ENCODE peak calls at places on chromosomes 3 and 15, in six cellular contexts. Z, K, N, O, H and E are unnamed samples.

GRCh38 chr15:45759910-45760309 is 125.1 kb downstream of the SQOR start:
- DNase-seq in N (no peak), K (no peak), Z (no peak), H (no peak), O (no peak), E (no peak)

GRCh38 chr15:94206463-94207167 is 24.7 kb upstream of the MCTP2 start:
- DNase-seq in N (no peak), Z (peak; percentile 48), H (no peak), K (no peak), O (no peak), E (no peak)

GRCh38 chr15:71069693-71070092 is 45.6 kb upstream of the THSD4 start:
- DNase-seq in H (no peak), K (no peak), Z (no peak), O (no peak), N (no peak), E (no peak)

GRCh38 chr15:57438166-57438565 is 61.9 kb downstream of the CGNL1 start:
- DNase-seq in K (no peak), H (no peak), Z (no peak), N (no peak), O (no peak), E (no peak)

GRCh38 chr3:12658593-12659058 is 5.3 kb downstream of the RAF1 start:
- DNase-seq in K (no peak), N (no peak), O (no peak), Z (no peak), H (no peak), E (no peak)

GRCh38 chr3:184320099-184320445 is 5.7 kb downstream of the EIF4G1 start:
- DNase-seq in Z (no peak), K (peak; percentile 78), H (no peak), N (peak; percentile 83), O (peak; percentile 84), E (peak; percentile 71)

GRCh38 chr3:46368569-46368968 is 2.2 kb upstream of the CCR5 start:
- DNase-seq in Z (no peak), O (no peak), H (no peak), K (no peak), N (no peak), E (no peak)

GRCh38 chr15:49637857-49638256 is 17.0 kb downstream of the DTWD1 start:
- DNase-seq in N (no peak), H (no peak), K (no peak), O (no peak), Z (no peak), E (no peak)

GRCh38 chr3:107589454-107589853 is 66.7 kb downstream of the BBX start:
- DNase-seq in Z (no peak), O (no peak), H (no peak), N (no peak), K (no peak), E (no peak)

GRCh38 chr15:51726302-51727073 is 11.0 kb downstream of the LYSMD2 start:
- DNase-seq in H (peak; percentile 85), N (peak; percentile 85), K (no peak), O (peak; percentile 63), Z (no peak), E (peak; percentile 87)

GRCh38 chr3:197516517-197516889 is 39.3 kb downstream of the BDH1 start:
- DNase-seq in O (peak; percentile 89), K (no peak), Z (no peak), N (peak; percentile 83), H (no peak), E (no peak)

GRCh38 chr15:96535148-96535547 is 204.6 kb downstream of the NR2F2 start:
- DNase-seq in H (no peak), N (no peak), Z (no peak), K (no peak), O (no peak), E (no peak)

GRCh38 chr3:69203631-69204314 is 81.4 kb upstream of the LMOD3 start:
- DNase-seq in N (no peak), Z (no peak), O (no peak), H (no peak), K (no peak), E (no peak)

GRCh38 chr3:171258316-171258715 is 201.9 kb downstream of the TNIK start:
- DNase-seq in N (peak; percentile 56), K (no peak), H (no peak), Z (no peak), O (no peak), E (no peak)

GRCh38 chr3:12222765-12223485 is 64.2 kb upstream of the TIMP4 start:
- DNase-seq in K (no peak), Z (no peak), N (no peak), O (peak; percentile 59), H (no peak), E (no peak)